ENCODE peak calls at places on chromosomes 3 and 15, in four cellular contexts. One of them, this sample, is unnamed.

GRCh38 chr3:159853506-159853864 is 135.2 kb upstream of the IL12A start:
- DNase-seq in activated CD4-positive, alpha-beta T cell treated with anti-CD3 and anti-CD28 coated beads, Interleukin-2, amount 50 U/mL, for 1 hour: no peak
- DNase-seq in hippocampal formation: no peak
- DNase-seq in Calu3: no peak
- DNase-seq in this sample: no peak

GRCh38 chr3:126300761-126301481 is 56.3 kb downstream of the KLF15 start:
- DNase-seq in activated CD4-positive, alpha-beta T cell treated with anti-CD3 and anti-CD28 coated beads, Interleukin-2, amount 50 U/mL, for 1 hour: no peak
- DNase-seq in Calu3: no peak
- DNase-seq in hippocampal formation: no peak
- DNase-seq in this sample: no peak

GRCh38 chr3:60073228-60073627 is 1023.4 kb upstream of the CFAP20DC start:
- DNase-seq in Calu3: no peak
- DNase-seq in activated CD4-positive, alpha-beta T cell treated with anti-CD3 and anti-CD28 coated beads, Interleukin-2, amount 50 U/mL, for 1 hour: no peak
- DNase-seq in hippocampal formation: no peak
- DNase-seq in this sample: no peak

GRCh38 chr15:71245588-71245987 is 130.3 kb downstream of the THSD4 start:
- DNase-seq in hippocampal formation: no peak
- DNase-seq in Calu3: no peak
- DNase-seq in activated CD4-positive, alpha-beta T cell treated with anti-CD3 and anti-CD28 coated beads, Interleukin-2, amount 50 U/mL, for 1 hour: no peak
- DNase-seq in this sample: no peak

GRCh38 chr3:100316656-100317069 is 17.9 kb upstream of the NIT2 start:
- DNase-seq in activated CD4-positive, alpha-beta T cell treated with anti-CD3 and anti-CD28 coated beads, Interleukin-2, amount 50 U/mL, for 1 hour: peak; percentile 13
- DNase-seq in Calu3: peak; percentile 34
- DNase-seq in hippocampal formation: peak; percentile 35
- DNase-seq in this sample: peak; percentile 71

GRCh38 chr15:50259276-50259675 is 6.2 kb downstream of the HDC start:
- DNase-seq in Calu3: no peak
- DNase-seq in hippocampal formation: no peak
- DNase-seq in activated CD4-positive, alpha-beta T cell treated with anti-CD3 and anti-CD28 coated beads, Interleukin-2, amount 50 U/mL, for 1 hour: no peak
- DNase-seq in this sample: no peak

GRCh38 chr3:34396288-34396687 is 597.9 kb downstream of the PDCD6IP start:
- DNase-seq in activated CD4-positive, alpha-beta T cell treated with anti-CD3 and anti-CD28 coated beads, Interleukin-2, amount 50 U/mL, for 1 hour: no peak
- DNase-seq in Calu3: no peak
- DNase-seq in hippocampal formation: no peak
- DNase-seq in this sample: no peak

GRCh38 chr3:155292133-155292532 is 1.4 kb downstream of the STRIT1 start:
- DNase-seq in Calu3: no peak
- DNase-seq in activated CD4-positive, alpha-beta T cell treated with anti-CD3 and anti-CD28 coated beads, Interleukin-2, amount 50 U/mL, for 1 hour: no peak
- DNase-seq in hippocampal formation: no peak
- DNase-seq in this sample: no peak

GRCh38 chr3:39907981-39908380 is 98.6 kb downstream of the MYRIP start:
- DNase-seq in hippocampal formation: no peak
- DNase-seq in Calu3: peak; percentile 4
- DNase-seq in activated CD4-positive, alpha-beta T cell treated with anti-CD3 and anti-CD28 coated beads, Interleukin-2, amount 50 U/mL, for 1 hour: no peak
- DNase-seq in this sample: no peak

GRCh38 chr3:117557469-117557868 is 847.9 kb downstream of the TUSC7 start:
- DNase-seq in Calu3: no peak
- DNase-seq in activated CD4-positive, alpha-beta T cell treated with anti-CD3 and anti-CD28 coated beads, Interleukin-2, amount 50 U/mL, for 1 hour: no peak
- DNase-seq in hippocampal formation: no peak
- DNase-seq in this sample: no peak

GRCh38 chr15:50828610-50829206 is 63.2 kb upstream of the SPPL2A start:
- DNase-seq in Calu3: no peak
- DNase-seq in activated CD4-positive, alpha-beta T cell treated with anti-CD3 and anti-CD28 coated beads, Interleukin-2, amount 50 U/mL, for 1 hour: no peak
- DNase-seq in hippocampal formation: no peak
- DNase-seq in this sample: peak; percentile 76

GRCh38 chr3:100402150-100402706 is 889 bp downstream of the LNP1 start:
- DNase-seq in Calu3: no peak
- DNase-seq in activated CD4-positive, alpha-beta T cell treated with anti-CD3 and anti-CD28 coated beads, Interleukin-2, amount 50 U/mL, for 1 hour: no peak
- DNase-seq in hippocampal formation: no peak
- DNase-seq in this sample: peak; percentile 9

GRCh38 chr15:84772467-84772866 is 24.1 kb downstream of the ZNF592 start:
- DNase-seq in activated CD4-positive, alpha-beta T cell treated with anti-CD3 and anti-CD28 coated beads, Interleukin-2, amount 50 U/mL, for 1 hour: no peak
- DNase-seq in Calu3: no peak
- DNase-seq in hippocampal formation: no peak
- DNase-seq in this sample: no peak

GRCh38 chr3:32510075-32510724 is 7.5 kb upstream of the CMTM6 start:
- DNase-seq in hippocampal formation: peak; percentile 57
- DNase-seq in Calu3: peak; percentile 62
- DNase-seq in activated CD4-positive, alpha-beta T cell treated with anti-CD3 and anti-CD28 coated beads, Interleukin-2, amount 50 U/mL, for 1 hour: peak; percentile 59
- DNase-seq in this sample: peak; percentile 77

GRCh38 chr15:98121957-98122356 is 161.5 kb downstream of the ARRDC4 start:
- DNase-seq in Calu3: no peak
- DNase-seq in hippocampal formation: no peak
- DNase-seq in activated CD4-positive, alpha-beta T cell treated with anti-CD3 and anti-CD28 coated beads, Interleukin-2, amount 50 U/mL, for 1 hour: no peak
- DNase-seq in this sample: no peak